ENCODE peak calls at places on chromosomes 16 and 17, in eight cellular contexts. G, L, W, U, S, R, D and O are unnamed samples. For H3K4me1, the result is how much of the 10 kb centered on the place peaks cover.

GRCh38 chr17:35536664-35537160 is 766 bp downstream of the SLFN12L start:
- DNase-seq in G (no peak), L (no peak), W (no peak), U (no peak), S (no peak), R (no peak), D (peak), O (no peak)

GRCh38 chr16:89140401-89140800 is 31.1 kb upstream of the CDH15 start:
- DNase-seq in G (no peak), L (peak), W (no peak), U (no peak), S (no peak), R (no peak), D (no peak), O (peak)

GRCh38 chr17:21689604-21690003 is 2.7 kb upstream of the KCNJ18 start:
- DNase-seq in G (no peak), L (peak), W (no peak), U (peak), S (no peak), R (no peak), D (no peak), O (no peak)

GRCh38 chr16:55274391-55274790 is 49.6 kb upstream of the IRX6 start:
- DNase-seq in G (no peak), L (no peak), W (no peak), U (no peak), S (no peak), R (no peak), D (no peak), O (no peak)

GRCh38 chr17:63032141-63032540 is 66.1 kb downstream of the TANC2 start:
- DNase-seq in G (no peak), L (no peak), W (no peak), U (no peak), S (no peak), R (no peak), D (no peak), O (no peak)

GRCh38 chr16:54290203-54291106 is 3.9 kb upstream of the IRX3 start:
- DNase-seq in G (peak), L (no peak), W (no peak), U (no peak), S (no peak), R (no peak), D (no peak), O (no peak)

GRCh38 chr17:69326302-69327059 is 452 bp downstream of the ABCA5 start:
- DNase-seq in G (peak), L (no peak), W (peak), U (peak), S (peak), R (no peak), D (no peak), O (no peak)

GRCh38 chr17:48244814-48245213 is 137.2 kb downstream of the SNX11 start:
- DNase-seq in G (no peak), L (no peak), W (no peak), U (no peak), S (no peak), R (no peak), D (no peak), O (no peak)

GRCh38 chr16:12951392-12951791 is 50.0 kb downstream of the SHISA9 start:
- DNase-seq in G (no peak), L (no peak), W (no peak), U (no peak), S (no peak), R (peak), D (no peak), O (no peak)

GRCh38 chr17:83155128-83156081 is 76.0 kb downstream of the METRNL start:
- DNase-seq in G (no peak), L (no peak), W (no peak), U (no peak), S (no peak), R (peak), D (no peak), O (no peak)

DNA sequence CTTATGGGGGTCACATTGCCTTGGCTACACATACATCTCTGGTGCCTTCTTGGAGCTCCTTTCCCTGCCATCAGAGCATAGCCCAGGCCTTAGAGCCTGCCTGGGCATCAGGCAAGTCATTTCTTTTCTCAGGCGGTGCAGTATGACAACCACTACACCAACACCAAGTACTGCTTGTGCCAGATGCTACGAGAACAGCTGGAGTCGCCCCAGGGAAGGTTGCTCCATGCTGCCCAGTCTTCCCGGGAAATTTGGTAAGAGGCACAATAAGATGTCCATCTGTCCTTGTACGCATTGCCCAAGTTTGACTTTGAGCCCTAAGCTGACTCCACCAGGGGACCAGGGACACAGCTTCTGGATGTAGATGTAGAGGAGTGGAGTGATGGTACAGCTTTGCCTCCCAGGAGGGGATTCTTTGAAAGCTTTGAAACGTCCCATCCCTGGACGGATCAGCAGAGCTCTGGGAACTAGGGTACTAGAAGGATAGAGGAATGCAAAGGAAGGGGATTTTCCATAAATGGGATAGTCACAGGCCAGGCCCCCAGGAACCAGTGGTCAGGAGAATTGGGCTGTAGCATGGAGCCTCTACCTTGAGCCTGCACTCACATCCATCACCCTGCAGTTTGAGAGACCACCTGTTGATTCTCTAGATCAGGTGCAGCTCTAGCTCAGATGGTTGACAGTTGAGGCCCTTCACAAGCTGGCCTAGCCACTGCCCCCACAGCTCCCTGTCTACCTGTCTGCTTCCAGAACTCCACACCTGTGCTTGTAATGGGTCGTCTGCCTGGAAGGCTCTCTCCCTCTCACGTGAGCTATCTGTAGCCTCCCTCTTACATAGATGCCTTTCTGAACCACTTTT is 11.0 kb upstream of the NFATC3 start:
- DNase-seq in G (no peak), L (no peak), W (no peak), U (no peak), S (no peak), R (no peak), D (no peak), O (no peak)
- H3K4me1 ChIP-seq in G (under half), L (under half), W (under half), U (under half), S (under half), R (under half), D (under half), O (half or more)

GRCh38 chr17:4492762-4493561 is 5.7 kb upstream of the SPNS2 start:
- DNase-seq in G (peak), L (peak), W (peak), U (peak), S (no peak), R (no peak), D (peak), O (peak)
- H3K4me1 ChIP-seq in G (under half), L (under half), W (under half), U (under half), S (under half), R (under half), D (under half), O (under half)

GRCh38 chr16:8955828-8956227 is 7.9 kb downstream of the USP7 start:
- DNase-seq in G (no peak), L (no peak), W (no peak), U (no peak), S (no peak), R (no peak), D (no peak), O (no peak)
- H3K4me1 ChIP-seq in G (under half), L (under half), W (half or more), U (under half), S (under half), R (half or more), D (half or more), O (under half)

GRCh38 chr17:40065771-40066510 is 3.2 kb downstream of the THRA start:
- DNase-seq in G (no peak), L (no peak), W (no peak), U (no peak), S (no peak), R (no peak), D (no peak), O (no peak)
- H3K4me1 ChIP-seq in G (half or more), L (under half), W (under half), U (under half), S (under half), R (half or more), D (half or more), O (under half)

DNA sequence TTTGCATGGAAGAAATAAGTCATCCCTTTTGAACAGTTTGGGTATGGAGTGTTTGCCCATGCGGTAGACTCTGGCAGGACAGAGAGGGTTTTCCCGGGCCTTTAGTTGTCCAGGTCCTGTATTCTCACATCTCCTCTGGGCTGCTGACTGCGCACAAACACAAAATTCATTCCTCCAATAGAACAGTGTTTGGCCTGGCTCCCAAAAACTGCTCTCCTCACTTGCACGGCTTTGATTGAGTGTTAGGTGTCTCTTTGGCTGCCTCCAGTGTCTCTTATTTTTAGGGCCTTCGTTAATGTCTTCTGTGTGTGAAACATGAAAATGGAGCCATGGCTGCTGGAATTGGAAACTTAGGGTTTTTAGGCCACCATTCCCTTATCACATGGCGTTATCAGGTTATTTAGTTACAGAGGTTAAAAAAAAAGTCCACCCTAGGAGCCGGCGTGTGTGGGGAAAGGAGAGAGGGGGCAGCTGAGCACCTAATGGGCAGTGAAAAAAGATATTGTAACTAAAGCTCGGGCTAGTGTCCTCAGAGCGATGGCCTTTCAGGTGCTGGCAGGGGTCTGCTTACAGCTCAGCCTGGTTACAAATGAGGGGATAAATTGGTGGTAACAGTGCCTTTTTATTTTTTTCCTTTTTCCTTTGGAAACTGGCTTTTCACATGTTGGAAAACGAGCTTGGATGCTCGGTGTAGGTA is 47.3 kb downstream of the PRKCA start:
- DNase-seq in G (no peak), L (no peak), W (no peak), U (no peak), S (no peak), R (no peak), D (no peak), O (no peak)
- H3K4me1 ChIP-seq in G (under half), L (under half), W (under half), U (under half), S (under half), R (under half), D (under half), O (under half)

GRCh38 chr16:9844361-9844760 is 337.9 kb downstream of the GRIN2A start:
- DNase-seq in G (no peak), L (no peak), W (no peak), U (no peak), S (no peak), R (no peak), D (no peak), O (no peak)

GRCh38 chr16:9843424-9844013 is 338.7 kb downstream of the GRIN2A start:
- DNase-seq in G (no peak), L (no peak), W (no peak), U (no peak), S (no peak), R (no peak), D (no peak), O (no peak)

GRCh38 chr16:9837481-9837880 is 344.7 kb downstream of the GRIN2A start:
- DNase-seq in G (no peak), L (no peak), W (no peak), U (no peak), S (no peak), R (no peak), D (no peak), O (no peak)

GRCh38 chr16:9836118-9836736 is 346.0 kb downstream of the GRIN2A start:
- DNase-seq in G (peak), L (peak), W (peak), U (no peak), S (no peak), R (peak), D (peak), O (no peak)

DNA sequence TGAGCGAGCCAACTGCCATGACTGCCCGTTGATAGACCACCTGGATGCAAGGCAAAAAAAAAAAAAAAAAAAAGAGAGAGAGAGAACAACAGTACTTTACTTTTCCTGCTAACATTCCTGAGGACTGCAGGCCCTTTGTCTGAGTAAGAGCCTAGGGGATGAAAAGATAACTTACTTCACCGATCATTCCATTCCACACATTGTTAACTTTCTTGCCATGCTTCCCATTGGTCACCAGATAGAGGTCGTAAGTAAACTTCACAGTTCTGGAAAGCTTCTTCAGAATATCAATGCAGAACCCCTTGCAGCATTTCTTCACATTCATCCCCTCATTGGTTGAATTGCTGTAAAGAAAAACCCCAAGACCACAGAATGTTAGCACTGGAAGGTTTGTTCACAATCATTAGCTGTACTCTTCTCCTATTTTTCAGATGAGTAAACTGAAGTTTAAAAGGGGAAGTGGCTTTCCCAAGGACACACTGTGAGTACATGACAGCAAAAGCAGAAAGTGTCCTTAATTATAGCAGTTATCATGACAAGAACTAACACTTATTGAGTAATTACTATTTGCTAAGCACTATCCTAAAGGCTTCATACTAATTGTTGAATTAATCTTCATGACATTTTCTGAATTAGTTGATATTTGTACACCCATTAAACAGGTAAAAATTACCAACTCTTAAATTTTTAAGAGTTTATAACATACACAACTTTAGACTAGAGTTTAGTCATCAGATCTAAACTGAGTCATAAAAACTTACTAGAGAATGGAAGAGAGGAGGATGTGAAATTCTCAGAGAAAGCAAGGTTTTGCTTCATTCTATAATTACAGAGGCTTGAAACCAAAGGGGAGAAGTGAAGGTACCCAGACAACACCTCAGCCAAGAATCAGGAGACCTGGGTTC is 341.2 kb downstream of the GRIN2A start:
- DNase-seq in G (no peak), L (no peak), W (no peak), U (no peak), S (no peak), R (no peak), D (no peak), O (no peak)
- H3K4me1 ChIP-seq in G (under half), L (under half), W (under half), U (under half), S (under half), R (under half), D (under half), O (under half)

DNA sequence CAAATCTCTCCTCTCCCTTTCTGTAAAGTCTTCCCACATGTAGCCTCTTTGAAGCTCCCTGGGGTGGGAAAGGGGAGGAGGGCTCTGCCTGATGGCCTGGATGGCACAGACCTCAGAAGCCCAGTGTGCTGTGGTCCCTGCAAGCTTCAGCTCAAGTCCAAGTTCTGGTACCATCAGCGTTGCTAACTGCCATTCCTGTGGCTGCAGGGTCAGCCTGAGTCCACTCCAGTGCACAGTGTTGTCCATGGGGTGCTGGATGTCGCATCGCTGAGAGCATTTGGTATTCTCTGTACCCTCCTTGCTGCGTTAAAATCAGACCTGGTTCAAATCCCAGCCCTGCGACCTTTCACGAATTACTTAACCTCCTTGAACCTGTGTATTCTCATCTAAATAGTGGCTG is 105.1 kb downstream of the RAB11FIP4 start:
- DNase-seq in G (no peak), L (no peak), W (no peak), U (no peak), S (no peak), R (no peak), D (no peak), O (no peak)
- H3K4me1 ChIP-seq in G (under half), L (under half), W (under half), U (under half), S (under half), R (half or more), D (under half), O (under half)

GRCh38 chr16:70695351-70696070 is 9.7 kb upstream of the MTSS2 start:
- DNase-seq in G (no peak), L (no peak), W (no peak), U (no peak), S (no peak), R (no peak), D (peak), O (no peak)

GRCh38 chr16:70696368-70696767 is 10.5 kb upstream of the MTSS2 start:
- DNase-seq in G (no peak), L (no peak), W (no peak), U (no peak), S (no peak), R (no peak), D (no peak), O (no peak)

GRCh38 chr16:70697601-70698170 is 11.8 kb upstream of the MTSS2 start:
- DNase-seq in G (no peak), L (no peak), W (no peak), U (no peak), S (no peak), R (no peak), D (no peak), O (no peak)

GRCh38 chr16:70698901-70699300 is 13.0 kb upstream of the MTSS2 start:
- DNase-seq in G (no peak), L (no peak), W (no peak), U (no peak), S (no peak), R (no peak), D (no peak), O (no peak)

GRCh38 chr16:70696952-70697600 is 11.2 kb upstream of the MTSS2 start:
- DNase-seq in G (no peak), L (no peak), W (no peak), U (no peak), S (peak), R (no peak), D (peak), O (no peak)
- H3K4me1 ChIP-seq in G (under half), L (under half), W (under half), U (half or more), S (under half), R (under half), D (under half), O (under half)

DNA sequence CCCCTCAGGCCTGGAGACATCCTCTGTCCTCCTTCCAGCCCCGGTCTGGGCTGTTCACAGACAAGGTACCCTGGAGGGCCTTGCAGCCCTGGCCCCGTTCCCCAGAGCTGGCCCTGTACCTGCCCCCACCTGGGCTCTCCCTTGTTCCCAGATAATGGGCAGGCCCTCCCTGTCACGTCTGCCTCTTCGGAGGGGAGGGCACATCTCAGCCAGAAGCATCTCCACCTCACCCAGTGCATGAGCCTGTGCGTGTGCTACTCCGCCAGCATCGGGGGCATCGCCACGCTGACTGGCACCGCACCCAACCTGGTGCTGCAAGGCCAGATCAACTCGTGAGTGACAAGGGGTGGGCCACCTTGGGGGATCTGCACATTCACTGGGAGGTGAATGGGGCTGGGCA is 14.9 kb upstream of the FOXN1 start:
- DNase-seq in G (no peak), L (no peak), W (no peak), U (no peak), S (no peak), R (no peak), D (no peak), O (no peak)
- H3K4me1 ChIP-seq in G (under half), L (under half), W (under half), U (under half), S (under half), R (under half), D (under half), O (under half)

GRCh38 chr17:31051517-31051916 is 43.3 kb upstream of the NF1 start:
- DNase-seq in G (no peak), L (no peak), W (no peak), U (no peak), S (no peak), R (no peak), D (no peak), O (no peak)

GRCh38 chr17:31050948-31051347 is 43.8 kb upstream of the NF1 start:
- DNase-seq in G (no peak), L (no peak), W (no peak), U (no peak), S (no peak), R (no peak), D (no peak), O (no peak)

GRCh38 chr17:31052187-31052889 is 42.4 kb upstream of the NF1 start:
- DNase-seq in G (no peak), L (no peak), W (no peak), U (peak), S (peak), R (peak), D (no peak), O (peak)

GRCh38 chr17:31048142-31048541 is 46.6 kb upstream of the NF1 start:
- DNase-seq in G (no peak), L (no peak), W (no peak), U (no peak), S (no peak), R (no peak), D (no peak), O (no peak)

DNA sequence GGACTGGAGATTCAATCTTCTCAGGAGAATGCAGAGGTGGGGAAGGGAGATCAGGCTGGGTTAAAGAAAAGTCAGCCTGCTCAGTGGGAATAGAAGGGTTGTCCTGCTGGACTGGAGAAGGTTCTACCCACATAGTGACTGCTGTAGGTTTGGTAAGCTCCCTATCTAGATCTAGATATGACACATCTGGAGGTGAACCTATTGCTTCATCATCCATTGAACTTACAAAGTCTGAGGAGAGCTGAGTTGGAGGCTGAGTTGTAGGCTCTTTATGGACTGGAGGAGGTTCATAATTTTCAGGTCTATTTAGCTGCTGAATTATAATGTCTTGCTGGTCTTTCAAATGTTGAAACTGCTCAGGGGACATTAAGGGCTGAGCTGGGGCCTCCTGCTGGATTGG is 46.0 kb upstream of the NF1 start:
- DNase-seq in G (no peak), L (no peak), W (no peak), U (peak), S (no peak), R (no peak), D (no peak), O (no peak)
- H3K4me1 ChIP-seq in G (under half), L (under half), W (under half), U (under half), S (under half), R (under half), D (under half), O (under half)